ENCODE peak calls at places on chromosomes 3 and 15, in eight cellular contexts. N, E, P, X, K, Z, C and D are unnamed samples.
A peak's percentile ranks its signal among the peaks of the same experiment; 100 is the strongest.

GRCh38 chr3:175121225-175121624 is 262.1 kb downstream of the NAALADL2 start:
- DNase-seq in N (peak; percentile 3), E (peak; percentile 22), P (no peak), X (no peak), K (no peak), Z (no peak), C (peak; percentile 28), D (no peak)

GRCh38 chr3:193984378-193984777 is 151.6 kb upstream of the HES1 start:
- DNase-seq in N (no peak), E (no peak), P (no peak), X (peak; percentile 33), K (no peak), Z (no peak), C (no peak), D (no peak)

GRCh38 chr3:99678023-99678422 is 39.6 kb downstream of the COL8A1 start:
- DNase-seq in N (no peak), E (no peak), P (no peak), X (peak; percentile 73), K (no peak), Z (no peak), C (no peak), D (no peak)

GRCh38 chr3:71063768-71064287 is 519.7 kb downstream of the FOXP1 start:
- DNase-seq in N (peak; percentile 72), E (no peak), P (peak; percentile 76), X (peak; percentile 45), K (peak; percentile 50), Z (no peak), C (peak; percentile 66), D (no peak)

GRCh38 chr3:81699921-81700320 is 61.5 kb downstream of the GBE1 start:
- DNase-seq in N (no peak), E (no peak), P (no peak), X (no peak), K (no peak), Z (no peak), C (no peak), D (no peak)

GRCh38 chr3:88036221-88036620 is 22.6 kb downstream of the CGGBP1 start:
- DNase-seq in N (no peak), E (no peak), P (no peak), X (no peak), K (no peak), Z (no peak), C (no peak), D (no peak)

GRCh38 chr3:78204977-78205376 is 1165.1 kb downstream of the ROBO2 start:
- DNase-seq in N (peak; percentile 44), E (peak; percentile 7), P (peak; percentile 57), X (no peak), K (peak; percentile 14), Z (no peak), C (peak; percentile 82), D (peak; percentile 39)

GRCh38 chr3:189144645-189145044 is 27.1 kb upstream of the TPRG1 start:
- DNase-seq in N (no peak), E (no peak), P (no peak), X (peak; percentile 54), K (no peak), Z (peak; percentile 47), C (no peak), D (peak; percentile 23)

GRCh38 chr15:63904042-63904441 is 70.3 kb upstream of the HERC1 start:
- DNase-seq in N (no peak), E (no peak), P (no peak), X (no peak), K (no peak), Z (no peak), C (no peak), D (no peak)

GRCh38 chr3:43727930-43728329 is 37.2 kb downstream of the ABHD5 start:
- DNase-seq in N (no peak), E (no peak), P (no peak), X (no peak), K (no peak), Z (no peak), C (no peak), D (no peak)

GRCh38 chr3:131077904-131078303 is 51.2 kb downstream of the NEK11 start:
- DNase-seq in N (peak; percentile 72), E (peak; percentile 22), P (no peak), X (no peak), K (no peak), Z (no peak), C (peak; percentile 46), D (no peak)

GRCh38 chr15:51853987-51854386 is 24.5 kb downstream of the TMOD3 start:
- DNase-seq in N (no peak), E (no peak), P (no peak), X (no peak), K (no peak), Z (no peak), C (no peak), D (no peak)

GRCh38 chr3:197154-197855 is 742 bp downstream of the CHL1 start:
- DNase-seq in N (peak; percentile 62), E (no peak), P (peak; percentile 30), X (no peak), K (peak; percentile 74), Z (no peak), C (peak; percentile 19), D (no peak)

GRCh38 chr15:75138016-75138999 is 63.4 kb upstream of the C15orf39 start:
- DNase-seq in N (no peak), E (no peak), P (no peak), X (no peak), K (no peak), Z (peak; percentile 29), C (peak; percentile 54), D (no peak)

GRCh38 chr15:79632457-79632856 is 200.3 kb downstream of the MINAR1 start:
- DNase-seq in N (no peak), E (no peak), P (no peak), X (no peak), K (no peak), Z (no peak), C (no peak), D (no peak)

GRCh38 chr15:79640206-79640605 is 208.1 kb downstream of the MINAR1 start:
- DNase-seq in N (no peak), E (no peak), P (no peak), X (no peak), K (no peak), Z (peak; percentile 91), C (peak; percentile 70), D (peak; percentile 16)

GRCh38 chr15:79635897-79636596 is 203.9 kb downstream of the MINAR1 start:
- DNase-seq in N (peak; percentile 3), E (no peak), P (no peak), X (no peak), K (no peak), Z (peak; percentile 43), C (peak; percentile 97), D (no peak)

GRCh38 chr15:79629687-79630086 is 197.6 kb downstream of the MINAR1 start:
- DNase-seq in N (no peak), E (no peak), P (no peak), X (no peak), K (no peak), Z (no peak), C (no peak), D (no peak)

DNA sequence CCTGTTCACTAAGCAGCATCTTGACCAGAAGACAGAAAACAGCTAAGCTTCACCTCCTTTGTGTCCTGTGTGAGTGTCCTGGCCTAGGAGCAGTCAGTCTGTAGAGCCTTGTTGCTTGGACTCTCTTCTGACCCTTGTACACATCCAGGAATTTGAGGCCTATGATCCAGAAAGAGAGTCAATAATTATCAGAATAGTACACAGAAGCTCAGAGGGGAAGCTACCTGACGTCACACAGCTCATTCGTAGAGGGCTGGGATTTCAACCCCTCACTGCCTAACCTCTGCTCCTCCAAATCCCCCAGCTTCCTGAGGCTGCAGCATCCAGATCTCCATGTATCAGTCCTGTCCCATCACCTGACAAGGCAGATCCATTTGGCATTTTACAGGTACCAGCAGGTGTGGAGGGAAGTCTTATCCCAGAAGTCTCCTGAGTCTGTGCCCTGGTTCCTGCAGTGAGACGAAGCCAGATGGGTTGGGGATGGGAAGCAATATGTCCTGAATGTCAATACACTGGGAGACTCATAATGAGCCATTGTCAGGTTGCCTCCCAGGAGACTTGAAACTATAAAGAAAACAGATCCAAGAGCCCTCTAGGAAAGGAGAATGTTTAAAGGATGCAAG is 203.1 kb downstream of the MINAR1 start:
- DNase-seq in N (no peak), E (no peak), P (no peak), X (no peak), K (no peak), Z (peak; percentile 65), C (peak; percentile 62), D (no peak)
- H3K4me1 ChIP-seq in N (peaks cover 6% of the 10 kb centered on the region), E (no peaks in the 10 kb centered on the region), P (no peaks in the 10 kb centered on the region), X (no peaks in the 10 kb centered on the region), K (no peaks in the 10 kb centered on the region), Z (peaks cover 44% of the 10 kb centered on the region), C (peaks cover 15% of the 10 kb centered on the region), D (peaks cover 4% of the 10 kb centered on the region)

GRCh38 chr3:37542286-37542685 is 319.4 kb upstream of the CTDSPL start:
- DNase-seq in N (no peak), E (no peak), P (no peak), X (no peak), K (no peak), Z (no peak), C (no peak), D (no peak)
- H3K4me1 ChIP-seq in N (peaks cover 8% of the 10 kb centered on the region), E (no peaks in the 10 kb centered on the region), P (peaks cover 9% of the 10 kb centered on the region), X (no peaks in the 10 kb centered on the region), K (peaks cover 17% of the 10 kb centered on the region), Z (no peaks in the 10 kb centered on the region), C (no peaks in the 10 kb centered on the region), D (peaks cover 17% of the 10 kb centered on the region)

GRCh38 chr15:32838338-32838737 is 120.5 kb downstream of the GREM1 start:
- DNase-seq in N (no peak), E (no peak), P (no peak), X (no peak), K (no peak), Z (no peak), C (no peak), D (no peak)
- H3K4me1 ChIP-seq in N (peaks cover 12% of the 10 kb centered on the region), E (no peaks in the 10 kb centered on the region), P (no peaks in the 10 kb centered on the region), X (no peaks in the 10 kb centered on the region), K (no peaks in the 10 kb centered on the region), Z (peaks cover 32% of the 10 kb centered on the region), C (no peaks in the 10 kb centered on the region), D (no peaks in the 10 kb centered on the region)

GRCh38 chr15:37045241-37045640 is 55.1 kb downstream of the MEIS2 start:
- DNase-seq in N (peak; percentile 61), E (no peak), P (no peak), X (no peak), K (no peak), Z (no peak), C (peak; percentile 54), D (no peak)

GRCh38 chr15:37040072-37040742 is 60.1 kb downstream of the MEIS2 start:
- DNase-seq in N (no peak), E (no peak), P (no peak), X (no peak), K (no peak), Z (no peak), C (peak; percentile 58), D (no peak)

GRCh38 chr15:37038716-37039106 is 61.6 kb downstream of the MEIS2 start:
- DNase-seq in N (no peak), E (no peak), P (no peak), X (no peak), K (no peak), Z (no peak), C (no peak), D (peak; percentile 71)

GRCh38 chr15:37041042-37041441 is 59.3 kb downstream of the MEIS2 start:
- DNase-seq in N (no peak), E (no peak), P (no peak), X (no peak), K (no peak), Z (no peak), C (no peak), D (no peak)

DNA sequence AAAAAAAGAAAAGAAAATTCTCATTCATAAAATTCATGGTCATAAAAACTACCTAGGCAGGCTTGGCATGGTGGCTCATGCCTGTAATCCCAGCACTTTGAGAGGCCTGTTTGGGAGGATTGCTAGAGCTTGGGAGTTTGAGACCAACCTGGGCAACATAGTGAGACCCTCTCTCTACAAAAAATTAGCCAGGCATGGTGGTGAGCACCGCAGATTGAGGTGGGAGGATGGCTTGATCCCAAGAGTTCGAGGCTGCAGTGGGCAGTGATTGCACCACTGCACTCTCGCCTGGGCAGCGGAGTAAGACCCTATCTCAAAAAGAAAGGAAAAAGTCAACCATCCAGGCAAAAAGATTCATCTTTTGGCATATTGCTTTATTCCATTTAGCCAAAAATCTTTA is 58.5 kb downstream of the MEIS2 start:
- DNase-seq in N (no peak), E (no peak), P (no peak), X (no peak), K (no peak), Z (no peak), C (no peak), D (no peak)
- H3K4me1 ChIP-seq in N (peaks cover 66% of the 10 kb centered on the region), E (peaks cover 7% of the 10 kb centered on the region), P (peaks cover 50% of the 10 kb centered on the region), X (peaks cover 6% of the 10 kb centered on the region), K (no peaks in the 10 kb centered on the region), Z (no peaks in the 10 kb centered on the region), C (peaks cover 11% of the 10 kb centered on the region), D (peaks cover 30% of the 10 kb centered on the region)